ENCODE peak calls at places on chromosomes 6 and 20, in ten cellular contexts. P is lower lobe of right lung; W is cardiac muscle cell; E is psoas muscle; B is CD8-positive, alpha-beta memory T cell; F is stomach; L is right lobe of liver; I is sigmoid colon; U is mucosa of descending colon; X is tibial artery. Z is an unnamed sample. For H3K36me3, the result is how much of the 10 kb centered on the place peaks cover.

GRCh38 chr6:11918021-11918738 is 93.9 kb upstream of the HIVEP1 start:
- DNase-seq in P (no peak), W (peak), E (no peak), B (no peak), F (no peak), L (no peak), I (no peak), U (peak), X (no peak), Z (peak)

GRCh38 chr6:37354526-37355384 is 972 bp downstream of the RNF8 start:
- DNase-seq in P (peak), W (peak), E (peak), B (no peak), F (peak), L (peak), I (peak), U (peak), X (no peak), Z (peak)

GRCh38 chr6:52352239-52353008 is 9.5 kb upstream of the PAQR8 start:
- DNase-seq in P (peak), W (peak), E (no peak), B (no peak), F (peak), L (no peak), I (no peak), U (peak), X (peak), Z (peak)

GRCh38 chr6:99841297-99841696 is 152.7 kb downstream of the MCHR2 start:
- DNase-seq in P (no peak), W (no peak), E (no peak), B (no peak), F (no peak), L (no peak), I (no peak), U (no peak), X (no peak), Z (no peak)

GRCh38 chr20:46406986-46407670 is 713 bp upstream of the ELMO2 start:
- DNase-seq in P (peak), W (peak), E (peak), B (peak), F (peak), L (peak), I (peak), U (peak), X (peak), Z (no peak)

GRCh38 chr6:166335378-166336366 is 6.7 kb downstream of the SFT2D1 start:
- DNase-seq in P (no peak), W (no peak), E (no peak), B (no peak), F (no peak), L (no peak), I (no peak), U (no peak), X (no peak), Z (no peak)

GRCh38 chr6:104633125-104633524 is 226.6 kb downstream of the HACE1 start:
- DNase-seq in P (no peak), W (peak), E (no peak), B (no peak), F (no peak), L (no peak), I (no peak), U (no peak), X (no peak), Z (no peak)

GRCh38 chr20:34322267-34323105 is 19.3 kb upstream of the AHCY start:
- DNase-seq in P (no peak), W (no peak), E (no peak), B (no peak), F (no peak), L (no peak), I (no peak), U (no peak), X (no peak), Z (no peak)

GRCh38 chr20:31560094-31560899 is 44.8 kb upstream of the ID1 start:
- DNase-seq in P (peak), W (peak), E (peak), B (peak), F (peak), L (peak), I (peak), U (peak), X (peak), Z (peak)

GRCh38 chr6:29760328-29760727 is 37.1 kb downstream of the HLA-F start:
- DNase-seq in P (no peak), W (no peak), E (no peak), B (no peak), F (no peak), L (no peak), I (no peak), U (no peak), X (no peak), Z (no peak)

GRCh38 chr6:13695217-13695616 is 16.4 kb downstream of the RANBP9 start:
- DNase-seq in P (no peak), W (no peak), E (no peak), B (no peak), F (no peak), L (no peak), I (no peak), U (no peak), X (no peak), Z (peak)

GRCh38 chr6:8814440-8815000 is 379.2 kb upstream of the SLC35B3 start:
- DNase-seq in P (no peak), W (no peak), E (no peak), B (no peak), F (no peak), L (no peak), I (no peak), U (no peak), X (no peak), Z (no peak)

GRCh38 chr20:4832469-4832868 is 110.8 kb downstream of the PRND start:
- DNase-seq in P (no peak), W (no peak), E (no peak), B (no peak), F (no peak), L (no peak), I (peak), U (no peak), X (no peak), Z (no peak)

GRCh38 chr6:14456941-14457340 is 339.4 kb downstream of the CD83 start:
- DNase-seq in P (no peak), W (no peak), E (no peak), B (no peak), F (no peak), L (no peak), I (no peak), U (no peak), X (no peak), Z (no peak)

GRCh38 chr6:32947552-32948465 is 5.1 kb downstream of the HLA-DMA start:
- DNase-seq in P (no peak), W (peak), E (no peak), B (peak), F (no peak), L (no peak), I (no peak), U (peak), X (no peak), Z (peak)

GRCh38 chr20:31414381-31414780 is 8.4 kb upstream of the DEFB121 start:
- DNase-seq in P (no peak), W (no peak), E (no peak), B (no peak), F (no peak), L (no peak), I (no peak), U (no peak), X (no peak), Z (no peak)

GRCh38 chr6:93163146-93163545 is 256.2 kb downstream of the EPHA7 start:
- DNase-seq in P (no peak), W (no peak), E (no peak), B (no peak), F (no peak), L (no peak), I (no peak), U (no peak), X (no peak), Z (no peak)

GRCh38 chr20:14790771-14791517 is 453.5 kb upstream of the FLRT3 start:
- DNase-seq in P (no peak), W (no peak), E (no peak), B (no peak), F (no peak), L (no peak), I (no peak), U (no peak), X (no peak), Z (peak)

GRCh38 chr20:20130399-20130798 is 78.1 kb downstream of the CFAP61 start:
- DNase-seq in P (no peak), W (no peak), E (no peak), B (no peak), F (no peak), L (no peak), I (no peak), U (peak), X (no peak), Z (no peak)

GRCh38 chr6:33452496-33452895 is 1.9 kb upstream of the ZBTB9 start:
- DNase-seq in P (no peak), W (no peak), E (no peak), B (no peak), F (no peak), L (no peak), I (no peak), U (no peak), X (no peak), Z (no peak)

GRCh38 chr6:153872946-153873345 is 166.1 kb upstream of the OPRM1 start:
- DNase-seq in P (no peak), W (no peak), E (no peak), B (no peak), F (no peak), L (no peak), I (no peak), U (no peak), X (no peak), Z (peak)

GRCh38 chr6:27474172-27474465 is 1.2 kb upstream of the ZNF184 start:
- DNase-seq in P (no peak), W (no peak), E (no peak), B (no peak), F (no peak), L (no peak), I (no peak), U (peak), X (no peak), Z (no peak)

GRCh38 chr6:71299541-71300470 is 11.2 kb downstream of the OGFRL1 start:
- DNase-seq in P (no peak), W (no peak), E (no peak), B (no peak), F (no peak), L (no peak), I (no peak), U (no peak), X (no peak), Z (no peak)

GRCh38 chr6:158654498-158654897 is 4.6 kb downstream of the SYTL3 start:
- DNase-seq in P (peak), W (peak), E (peak), B (no peak), F (peak), L (peak), I (peak), U (peak), X (peak), Z (peak)

GRCh38 chr6:32852018-32852843 is 1.3 kb downstream of the TAP1 start:
- DNase-seq in P (no peak), W (peak), E (no peak), B (no peak), F (peak), L (no peak), I (peak), U (peak), X (peak), Z (peak)

DNA sequence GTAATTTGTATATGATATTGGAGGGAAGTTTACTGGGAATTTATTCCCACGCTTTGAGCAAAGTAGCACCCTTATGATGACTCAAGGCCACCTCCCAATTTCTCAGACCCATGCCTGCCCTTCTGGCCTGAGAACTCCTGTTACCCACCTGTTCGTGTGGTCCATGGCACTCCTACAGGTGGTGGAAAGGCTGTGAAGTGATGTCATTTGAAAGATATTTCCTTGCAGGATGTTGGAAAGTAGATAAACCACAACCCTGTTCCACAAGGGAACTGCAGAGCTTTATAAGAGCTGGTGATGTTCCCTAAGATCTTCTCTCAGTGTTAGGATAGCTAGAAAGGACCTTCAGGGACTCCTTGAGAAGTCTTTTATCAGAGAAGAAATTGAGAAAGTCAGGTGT is 70.5 kb downstream of the ADGRG6 start:
- DNase-seq in P (no peak), W (peak), E (no peak), B (no peak), F (no peak), L (no peak), I (no peak), U (no peak), X (no peak), Z (no peak)
- H3K36me3 ChIP-seq in P (under half), W (under half), E (under half), B (under half), F (under half), L (under half), I (under half), U (under half), X (under half), Z (under half)

DNA sequence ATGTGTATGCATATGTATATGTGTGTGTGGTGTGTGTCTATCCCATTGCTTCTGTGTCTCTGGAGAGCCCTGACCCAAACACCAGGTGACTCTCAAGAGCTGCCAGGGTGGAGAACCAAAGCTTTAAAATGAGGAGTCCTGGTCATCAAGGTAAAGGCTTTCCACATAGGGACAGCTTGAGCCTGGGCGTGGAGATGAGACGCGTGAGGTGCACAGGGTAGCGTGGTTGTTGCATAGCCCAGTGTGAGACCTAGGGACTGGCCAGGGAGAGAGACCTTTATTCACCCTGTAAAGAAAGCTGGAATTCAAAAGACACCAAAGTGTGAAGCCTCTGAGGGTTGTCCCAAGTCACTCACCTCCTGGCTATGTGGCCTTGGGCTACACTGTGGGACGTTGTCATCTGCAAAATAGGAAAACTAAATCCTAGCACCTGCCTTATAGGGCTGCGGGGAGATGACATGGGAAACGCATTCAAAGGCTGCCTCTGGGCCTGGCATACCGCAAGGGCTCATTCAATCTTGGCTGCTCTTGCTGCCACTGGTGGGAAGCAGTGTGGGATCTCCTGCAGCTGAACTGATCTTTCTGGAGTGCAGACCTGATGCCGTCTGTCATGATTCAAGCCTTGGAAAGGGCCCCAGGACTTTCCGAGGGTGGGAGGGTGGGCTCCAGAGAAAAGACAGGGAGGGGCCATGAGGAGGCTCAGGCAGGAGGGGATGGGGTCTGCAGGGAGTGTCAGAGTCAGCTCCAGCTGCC is 148.9 kb downstream of the SYCP2 start:
- DNase-seq in P (no peak), W (no peak), E (no peak), B (no peak), F (no peak), L (no peak), I (peak), U (no peak), X (no peak), Z (no peak)
- H3K36me3 ChIP-seq in P (under half), W (under half), E (under half), B (under half), F (under half), L (under half), I (under half), U (under half), X (under half), Z (under half)

GRCh38 chr6:160051390-160051789 is 70.2 kb upstream of the SLC22A1 start:
- DNase-seq in P (no peak), W (no peak), E (no peak), B (no peak), F (no peak), L (no peak), I (no peak), U (no peak), X (no peak), Z (peak)
- H3K36me3 ChIP-seq in P (half or more), W (half or more), E (half or more), B (half or more), F (half or more), L (under half), I (half or more), U (under half), X (half or more), Z (under half)

GRCh38 chr6:137878810-137879285 is 11.8 kb downstream of the TNFAIP3 start:
- DNase-seq in P (peak), W (no peak), E (peak), B (peak), F (no peak), L (no peak), I (peak), U (no peak), X (peak), Z (no peak)
- H3K36me3 ChIP-seq in P (half or more), W (half or more), E (half or more), B (half or more), F (half or more), L (under half), I (half or more), U (under half), X (half or more), Z (under half)

DNA sequence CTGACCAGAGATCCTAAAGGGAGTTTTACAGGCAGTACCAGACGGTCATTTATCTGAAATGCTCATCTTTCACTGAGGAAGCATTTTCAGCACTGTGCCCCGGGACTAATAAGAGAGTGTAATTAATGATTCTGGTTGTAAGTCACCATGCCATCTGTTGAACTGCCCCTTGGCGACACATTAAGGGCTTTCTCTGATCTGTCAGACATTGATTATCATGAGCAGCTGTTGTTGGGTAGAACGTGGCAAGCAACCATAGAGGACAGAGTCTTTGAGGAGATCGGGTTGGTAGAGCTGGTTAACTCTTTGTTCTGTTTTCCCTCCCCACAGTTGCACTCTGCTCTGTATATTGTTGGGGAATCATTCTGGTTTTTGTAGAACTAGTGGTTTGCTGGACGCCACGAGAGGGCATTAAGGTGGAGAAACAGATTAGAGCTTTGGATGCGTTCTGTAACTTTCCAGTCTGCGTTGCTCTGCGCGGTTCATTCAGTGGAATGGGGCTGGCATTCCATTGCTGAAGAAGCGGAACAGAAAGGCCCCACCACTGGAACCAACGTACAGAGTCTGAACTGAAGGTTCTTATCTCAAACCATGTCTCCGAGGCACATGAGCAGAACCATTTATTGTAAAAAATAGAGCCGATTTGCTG is 34.3 kb downstream of the RPRD1B start:
- DNase-seq in P (no peak), W (no peak), E (no peak), B (no peak), F (no peak), L (no peak), I (no peak), U (no peak), X (no peak), Z (no peak)
- H3K36me3 ChIP-seq in P (half or more), W (under half), E (half or more), B (under half), F (half or more), L (under half), I (under half), U (under half), X (half or more), Z (under half)